ENCODE peak calls at places on chromosomes 13 and 19, in five cellular contexts. I is heart left ventricle, Z is tibial nerve, H is hepatocyte, V is AG09319. Y is an unnamed sample.

GRCh38 chr13:111480503-111480902 is 160.1 kb downstream of the TEX29 start:
- DNase-seq in V (no peak), Z (no peak), H (no peak), I (no peak), Y (no peak)

GRCh38 chr13:77878186-77878585 is 40.4 kb downstream of the EDNRB start:
- DNase-seq in H (no peak), Z (no peak), I (no peak), V (no peak), Y (no peak)

GRCh38 chr13:42660367-42660965 is 86.5 kb downstream of the TNFSF11 start:
- DNase-seq in I (no peak), H (no peak), V (no peak), Z (no peak), Y (peak)

GRCh38 chr13:48559638-48560320 is 26.9 kb upstream of the RCBTB2 start:
- DNase-seq in H (no peak), I (no peak), Z (no peak), V (no peak), Y (no peak)

GRCh38 chr13:113669231-113669870 is 2.3 kb downstream of the GRK1 start:
- DNase-seq in H (no peak), I (no peak), V (no peak), Z (no peak), Y (no peak)

GRCh38 chr19:48819366-48819816 is 8.6 kb upstream of the BCAT2 start:
- DNase-seq in I (peak), Z (peak), V (peak), H (peak), Y (no peak)

GRCh38 chr13:45108716-45109706 is 11.3 kb upstream of the GTF2F2 start:
- DNase-seq in Z (no peak), I (no peak), H (peak), V (no peak), Y (peak)

GRCh38 chr19:56372281-56372680 is 21.1 kb downstream of the ZNF582 start:
- DNase-seq in I (no peak), H (no peak), Z (no peak), V (no peak), Y (no peak)

GRCh38 chr13:83867708-83868107 is 14.6 kb downstream of the SLITRK1 start:
- DNase-seq in Z (no peak), V (no peak), I (no peak), H (no peak), Y (no peak)

GRCh38 chr19:51079486-51080110 is 3.1 kb downstream of the KLK14 start:
- DNase-seq in H (no peak), I (peak), Z (peak), V (no peak), Y (no peak)

GRCh38 chr19:32646556-32646955 is 28.4 kb downstream of the ANKRD27 start:
- DNase-seq in V (no peak), H (no peak), I (no peak), Z (no peak), Y (no peak)

GRCh38 chr19:45901432-45901903 is 945 bp downstream of the MYPOP start:
- DNase-seq in I (no peak), H (peak), V (no peak), Z (no peak), Y (no peak)

GRCh38 chr19:43527860-43528622 is 1.0 kb upstream of the ETHE1 start:
- DNase-seq in I (no peak), Z (peak), H (no peak), V (no peak), Y (no peak)

GRCh38 chr13:98476538-98476966 is 100.4 kb downstream of the STK24 start:
- DNase-seq in I (peak), Z (no peak), H (no peak), V (no peak), Y (no peak)

GRCh38 chr19:43476606-43477005 is 11.2 kb upstream of the LYPD3 start:
- DNase-seq in H (no peak), V (peak), Z (no peak), I (no peak), Y (peak)

GRCh38 chr13:29509999-29510586 is 85.4 kb downstream of the SLC7A1 start:
- DNase-seq in V (no peak), H (no peak), I (no peak), Z (no peak), Y (no peak)

GRCh38 chr19:31960474-31960873 is 384.9 kb upstream of the ZNF507 start:
- DNase-seq in H (no peak), I (no peak), V (no peak), Z (no peak), Y (no peak)

GRCh38 chr19:34316247-34316646 is 48.7 kb upstream of the GPI start:
- DNase-seq in Z (no peak), V (no peak), I (no peak), H (no peak), Y (no peak)

GRCh38 chr13:47835470-47836228 is 165.4 kb downstream of the SUCLA2 start:
- DNase-seq in H (no peak), I (no peak), Z (no peak), V (no peak), Y (no peak)

GRCh38 chr13:26372747-26373146 is 118.8 kb downstream of the CDK8 start:
- DNase-seq in H (no peak), Z (no peak), V (no peak), I (no peak), Y (no peak)

GRCh38 chr13:43196750-43197149 is 173.4 kb downstream of the DNAJC15 start:
- DNase-seq in H (no peak), Z (no peak), V (no peak), I (no peak), Y (no peak)